ENCODE peak calls at places on chromosomes 1 and 21, in nine cellular contexts. F is pancreas; L is right cardiac atrium; J is activated naive CD4-positive, alpha-beta T cell treated with Interleukin-2 at 50 U/mL for 16 hours; M is anterior cingulate cortex; Q is body of pancreas; R is GM04504; H is AG04450; Y is stomach. C is an unnamed sample.

GRCh38 chr1:164452549-164452948 is 106.4 kb upstream of the PBX1 start:
- DNase-seq in F (no peak), L (no peak), J (no peak), M (no peak), Q (no peak), R (no peak), H (no peak), Y (no peak), C (peak)

GRCh38 chr1:41724248-41724647 is 194.5 kb downstream of the HIVEP3 start:
- DNase-seq in F (no peak), L (no peak), J (no peak), M (no peak), Q (no peak), R (no peak), H (no peak), Y (no peak), C (peak)

GRCh38 chr1:234089396-234089795 is 184.9 kb downstream of the SLC35F3 start:
- DNase-seq in F (no peak), L (no peak), J (no peak), M (no peak), Q (no peak), R (no peak), H (no peak), Y (no peak), C (no peak)

GRCh38 chr1:184910596-184910995 is 63.7 kb downstream of the NIBAN1 start:
- DNase-seq in F (peak), L (peak), J (no peak), M (no peak), Q (peak), R (peak), H (no peak), Y (peak), C (peak)

GRCh38 chr21:40616377-40616704 is 230.6 kb downstream of the DSCAM start:
- DNase-seq in F (no peak), L (no peak), J (no peak), M (no peak), Q (no peak), R (no peak), H (no peak), Y (no peak), C (no peak)

GRCh38 chr1:198166900-198167299 is 10.1 kb downstream of the NEK7 start:
- DNase-seq in F (no peak), L (no peak), J (no peak), M (no peak), Q (no peak), R (no peak), H (no peak), Y (no peak), C (no peak)

GRCh38 chr1:114345930-114346479 is 165.0 kb downstream of the TRIM33 start:
- DNase-seq in F (peak), L (peak), J (peak), M (no peak), Q (peak), R (no peak), H (no peak), Y (no peak), C (peak)

GRCh38 chr21:27817061-27817460 is 850.2 kb upstream of the ADAMTS5 start:
- DNase-seq in F (no peak), L (no peak), J (no peak), M (no peak), Q (no peak), R (no peak), H (no peak), Y (no peak), C (no peak)

GRCh38 chr21:43733060-43733459 is 14.1 kb downstream of the PDXK start:
- DNase-seq in F (no peak), L (no peak), J (no peak), M (no peak), Q (no peak), R (no peak), H (no peak), Y (no peak), C (no peak)

GRCh38 chr1:56788588-56788987 is 30.6 kb downstream of the FYB2 start:
- DNase-seq in F (peak), L (peak), J (no peak), M (no peak), Q (peak), R (no peak), H (no peak), Y (peak), C (peak)

GRCh38 chr21:25790122-25790951 is 55.6 kb downstream of the GABPA start:
- DNase-seq in F (no peak), L (no peak), J (no peak), M (no peak), Q (no peak), R (no peak), H (no peak), Y (no peak), C (peak)

C was measured in choroid plexus epithelial cell.